ENCODE peak calls at places on chromosomes 11 and 22, in ten cellular contexts. W is NCI-H2029 treated with DMSO at 0.1 percent for 48 hours, T is sciatic nerve, Q is activated T-cell treated with anti-CD3 and anti-CD28 coated beads for 1 hour, G is transverse colon, K is lower lobe of right lung, I is Right ventricle myocardium superior, V is HT-29, U is OCI-LY7, S is NB4. M is an unnamed sample.

GRCh38 chr11:8971917-8972316 is 7.7 kb upstream of the TMEM9B start:
- DNase-seq in T (no peak), G (no peak), U (no peak), W (no peak), V (no peak), S (no peak), K (no peak), I (no peak), Q (no peak), M (no peak)

GRCh38 chr22:39941661-39942060 is 18.5 kb upstream of the TMA7B start:
- DNase-seq in S (no peak), W (peak), Q (no peak), U (no peak), T (no peak), K (no peak), G (no peak), I (no peak), V (no peak), M (no peak)

GRCh38 chr22:31575190-31575589 is 78.9 kb downstream of the SFI1 start:
- DNase-seq in W (no peak), Q (no peak), V (no peak), S (no peak), T (no peak), I (no peak), K (no peak), U (no peak), G (no peak), M (no peak)

GRCh38 chr11:75793966-75794365 is 21.0 kb upstream of the UVRAG start:
- DNase-seq in U (no peak), I (peak), T (no peak), W (no peak), K (no peak), S (no peak), G (no peak), V (no peak), Q (no peak), M (no peak)

GRCh38 chr11:92596596-92597317 is 372.1 kb downstream of the FAT3 start:
- DNase-seq in G (no peak), V (no peak), W (no peak), T (no peak), S (no peak), Q (no peak), K (no peak), I (no peak), U (no peak), M (no peak)

GRCh38 chr11:57360991-57361390 is 20.0 kb downstream of the PRG3 start:
- DNase-seq in K (no peak), T (no peak), Q (no peak), G (no peak), W (no peak), V (no peak), U (no peak), S (no peak), I (no peak), M (no peak)

GRCh38 chr11:76166314-76166713 is 40.0 kb downstream of the WNT11 start:
- DNase-seq in I (no peak), W (no peak), U (no peak), K (no peak), T (no peak), V (no peak), Q (no peak), G (no peak), S (peak), M (peak)

GRCh38 chr11:102661040-102661439 is 35.9 kb upstream of the MMP20 start:
- DNase-seq in V (no peak), W (no peak), U (no peak), T (no peak), I (no peak), Q (no peak), K (no peak), G (no peak), S (no peak), M (no peak)

GRCh38 chr11:17475666-17476316 is 854 bp downstream of the ABCC8 start:
- DNase-seq in Q (no peak), I (no peak), W (no peak), U (no peak), G (no peak), T (no peak), K (no peak), S (no peak), V (no peak), M (no peak)

GRCh38 chr11:11218287-11218986 is 134.6 kb downstream of the CSNK2A3 start:
- DNase-seq in Q (no peak), W (peak), T (no peak), G (peak), U (peak), I (peak), K (no peak), V (no peak), S (no peak), M (no peak)